ENCODE peak calls at places on chromosomes 2 and 18, in five cellular contexts. One of them, this sample, is unnamed. For H3K4me1, the result is how much of the 10 kb centered on the place peaks cover.

GRCh38 chr2:38634684-38635083 is 31.2 kb upstream of the GALM start:
- DNase-seq in IMR-90: no peak
- DNase-seq in neural progenitor cell: no peak
- DNase-seq in A549: no peak
- DNase-seq in mammary epithelial cell: no peak
- DNase-seq in this sample: no peak

GRCh38 chr2:75025633-75026380 is 67.4 kb downstream of the POLE4 start:
- DNase-seq in mammary epithelial cell: no peak
- DNase-seq in neural progenitor cell: no peak
- DNase-seq in A549: no peak
- DNase-seq in IMR-90: peak
- DNase-seq in this sample: no peak

GRCh38 chr2:6791682-6792081 is 74.0 kb downstream of the CMPK2 start:
- DNase-seq in A549: peak
- DNase-seq in neural progenitor cell: no peak
- DNase-seq in mammary epithelial cell: no peak
- DNase-seq in IMR-90: no peak
- DNase-seq in this sample: no peak

GRCh38 chr2:25606892-25607291 is 66.5 kb downstream of the DTNB start:
- DNase-seq in neural progenitor cell: peak
- DNase-seq in A549: peak
- DNase-seq in mammary epithelial cell: peak
- DNase-seq in IMR-90: peak
- DNase-seq in this sample: no peak

GRCh38 chr2:231454361-231454791 is 9.9 kb downstream of the NCL start:
- DNase-seq in A549: no peak
- DNase-seq in mammary epithelial cell: no peak
- DNase-seq in neural progenitor cell: no peak
- DNase-seq in IMR-90: no peak
- DNase-seq in this sample: no peak

GRCh38 chr2:55112229-55113016 is 62.2 kb upstream of the RTN4 start:
- DNase-seq in A549: no peak
- DNase-seq in IMR-90: peak
- DNase-seq in mammary epithelial cell: no peak
- DNase-seq in neural progenitor cell: peak
- DNase-seq in this sample: no peak

GRCh38 chr2:236795176-236795860 is 225.7 kb downstream of the ACKR3 start:
- DNase-seq in neural progenitor cell: no peak
- DNase-seq in IMR-90: no peak
- DNase-seq in mammary epithelial cell: no peak
- DNase-seq in A549: no peak
- DNase-seq in this sample: no peak

GRCh38 chr18:26097563-26097962 is 7.2 kb upstream of the SS18 start:
- DNase-seq in mammary epithelial cell: peak
- DNase-seq in IMR-90: no peak
- DNase-seq in A549: no peak
- DNase-seq in neural progenitor cell: no peak
- DNase-seq in this sample: no peak

GRCh38 chr2:3669656-3670055 is 11.7 kb downstream of the ALLC start:
- DNase-seq in neural progenitor cell: no peak
- DNase-seq in mammary epithelial cell: no peak
- DNase-seq in IMR-90: no peak
- DNase-seq in A549: no peak
- DNase-seq in this sample: no peak

GRCh38 chr2:191679818-191680600 is 2.1 kb downstream of the NABP1 start:
- DNase-seq in neural progenitor cell: no peak
- DNase-seq in mammary epithelial cell: peak
- DNase-seq in IMR-90: peak
- DNase-seq in A549: peak
- DNase-seq in this sample: no peak

GRCh38 chr2:215870986-215871385 is 142.4 kb downstream of the MREG start:
- DNase-seq in A549: peak
- DNase-seq in IMR-90: no peak
- DNase-seq in mammary epithelial cell: no peak
- DNase-seq in neural progenitor cell: peak
- DNase-seq in this sample: no peak

GRCh38 chr2:41854227-41854626 is 193.6 kb upstream of the PKDCC start:
- DNase-seq in neural progenitor cell: no peak
- DNase-seq in A549: peak
- DNase-seq in mammary epithelial cell: peak
- DNase-seq in IMR-90: peak
- DNase-seq in this sample: no peak

GRCh38 chr2:97733341-97734035 is 20.1 kb downstream of the ZAP70 start:
- DNase-seq in mammary epithelial cell: no peak
- DNase-seq in IMR-90: no peak
- DNase-seq in A549: no peak
- DNase-seq in neural progenitor cell: no peak
- DNase-seq in this sample: no peak

GRCh38 chr2:240149943-240150784 is 9.7 kb upstream of the OTOS start:
- DNase-seq in neural progenitor cell: peak
- DNase-seq in IMR-90: peak
- DNase-seq in A549: peak
- DNase-seq in mammary epithelial cell: no peak
- DNase-seq in this sample: peak

GRCh38 chr2:234816491-234816890 is 135.3 kb upstream of the SH3BP4 start:
- DNase-seq in mammary epithelial cell: no peak
- DNase-seq in neural progenitor cell: no peak
- DNase-seq in IMR-90: no peak
- DNase-seq in A549: no peak
- DNase-seq in this sample: no peak

GRCh38 chr2:100960688-100961087 is 41.4 kb upstream of the RPL31 start:
- DNase-seq in A549: no peak
- DNase-seq in mammary epithelial cell: no peak
- DNase-seq in IMR-90: no peak
- DNase-seq in neural progenitor cell: no peak
- DNase-seq in this sample: no peak

GRCh38 chr2:207163053-207163814 is 2.5 kb downstream of the KLF7 start:
- DNase-seq in mammary epithelial cell: peak
- DNase-seq in A549: peak
- DNase-seq in IMR-90: peak
- DNase-seq in neural progenitor cell: no peak
- DNase-seq in this sample: peak

GRCh38 chr2:207160115-207160514 is 5.6 kb downstream of the KLF7 start:
- DNase-seq in neural progenitor cell: peak
- DNase-seq in mammary epithelial cell: no peak
- DNase-seq in A549: no peak
- DNase-seq in IMR-90: peak
- DNase-seq in this sample: no peak

GRCh38 chr2:207161724-207162123 is 4.0 kb downstream of the KLF7 start:
- DNase-seq in neural progenitor cell: no peak
- DNase-seq in mammary epithelial cell: no peak
- DNase-seq in IMR-90: peak
- DNase-seq in A549: peak
- DNase-seq in this sample: no peak

GRCh38 chr2:207162319-207162718 is 3.4 kb downstream of the KLF7 start:
- DNase-seq in mammary epithelial cell: no peak
- DNase-seq in A549: no peak
- DNase-seq in neural progenitor cell: no peak
- DNase-seq in IMR-90: no peak
- DNase-seq in this sample: no peak

DNA sequence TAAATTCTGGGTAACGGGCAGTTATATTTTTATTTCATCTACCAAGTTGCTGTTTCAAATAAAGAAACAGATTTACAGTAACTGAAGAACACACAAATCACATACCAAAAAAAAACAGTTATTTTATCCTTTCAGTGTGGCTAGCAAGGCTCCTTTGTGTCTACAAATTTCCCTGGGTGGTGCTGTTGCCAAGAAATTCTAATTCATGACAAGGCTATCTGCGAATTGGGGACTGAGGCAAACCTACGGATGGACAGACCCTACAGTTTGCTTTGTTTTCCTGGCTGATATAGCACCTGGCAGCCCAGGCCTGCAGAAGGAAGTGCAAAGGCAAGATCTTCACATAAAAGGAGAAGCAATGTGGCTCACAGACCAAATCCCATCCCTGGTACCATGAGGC is 4.5 kb downstream of the KLF7 start:
- DNase-seq in neural progenitor cell: no peak
- DNase-seq in mammary epithelial cell: no peak
- DNase-seq in IMR-90: no peak
- DNase-seq in A549: no peak
- DNase-seq in this sample: no peak
- H3K4me2 ChIP-seq in neural progenitor cell: no peak
- H3K4me2 ChIP-seq in mammary epithelial cell: peak
- H3K4me2 ChIP-seq in IMR-90: peak
- H3K4me2 ChIP-seq in A549: peak
- H3K4me2 ChIP-seq in this sample: peak

DNA sequence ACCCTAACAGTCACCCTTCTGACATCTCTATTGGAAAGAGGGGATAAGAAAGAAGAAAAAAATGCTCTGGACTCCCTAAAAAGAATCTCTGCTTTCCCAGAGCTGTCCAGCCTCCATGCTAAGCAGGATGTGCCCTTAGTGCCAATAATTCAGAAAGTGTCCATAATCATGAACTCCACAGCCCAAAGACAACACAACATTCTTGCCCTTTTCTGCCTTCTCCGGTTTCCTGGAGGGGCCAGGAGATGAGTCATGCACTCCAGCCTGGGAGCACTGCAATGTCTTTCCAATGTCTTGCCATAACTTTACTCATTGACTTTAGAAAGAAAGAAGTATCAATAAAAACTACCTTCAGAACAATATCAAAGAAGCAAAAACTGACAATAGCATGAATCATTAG is 44.0 kb downstream of the KLF7 start:
- DNase-seq in A549: no peak
- DNase-seq in neural progenitor cell: no peak
- DNase-seq in mammary epithelial cell: peak
- DNase-seq in IMR-90: peak
- DNase-seq in this sample: peak
- H3K27ac ChIP-seq in A549: peak
- H3K27ac ChIP-seq in neural progenitor cell: no peak
- H3K27ac ChIP-seq in mammary epithelial cell: no peak
- H3K27ac ChIP-seq in IMR-90: peak
- H3K27ac ChIP-seq in this sample: peak

DNA sequence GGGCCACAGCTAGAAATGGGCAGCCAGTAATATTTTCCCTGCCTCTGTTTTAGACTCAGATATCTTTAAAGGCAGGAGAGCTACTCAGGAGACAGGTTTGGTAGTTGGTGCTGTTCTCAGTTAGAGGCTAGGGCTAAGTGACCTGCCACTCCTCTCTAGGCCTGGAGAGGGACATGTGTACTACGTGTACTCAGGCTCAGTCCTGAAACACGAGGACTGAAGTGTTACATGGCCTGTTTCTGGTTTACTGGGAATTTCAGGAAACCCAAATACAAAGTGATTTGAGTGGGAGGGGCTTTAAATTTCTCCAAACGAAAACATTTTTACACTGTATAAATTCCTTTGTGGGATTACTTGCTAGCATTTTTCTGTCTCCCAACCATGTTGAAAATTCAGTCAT is 343.4 kb downstream of the CYP26B1 start:
- DNase-seq in mammary epithelial cell: no peak
- DNase-seq in IMR-90: no peak
- DNase-seq in A549: no peak
- DNase-seq in neural progenitor cell: no peak
- DNase-seq in this sample: no peak
- H3K4me1 ChIP-seq in mammary epithelial cell: under half
- H3K4me1 ChIP-seq in IMR-90: under half
- H3K4me1 ChIP-seq in A549: under half
- H3K4me1 ChIP-seq in neural progenitor cell: under half
- H3K4me1 ChIP-seq in this sample: under half

GRCh38 chr2:29663266-29663665 is 258.1 kb downstream of the ALK start:
- DNase-seq in neural progenitor cell: no peak
- DNase-seq in A549: peak
- DNase-seq in mammary epithelial cell: peak
- DNase-seq in IMR-90: peak
- DNase-seq in this sample: no peak
- H3K4me2 ChIP-seq in neural progenitor cell: no peak
- H3K4me2 ChIP-seq in A549: peak
- H3K4me2 ChIP-seq in mammary epithelial cell: peak
- H3K4me2 ChIP-seq in IMR-90: no peak
- H3K4me2 ChIP-seq in this sample: no peak